ENCODE peak calls at places on chromosomes 3 and 15, in nine cellular contexts. I is GM12878, E is MM.1S, D is neural progenitor cell, V is DND-41, B is astrocyte, Y is K562, N is HCT116, Q is PC-3. K is an unnamed sample.
A peak's percentile ranks its signal among the peaks of the same experiment; 100 is the strongest.

GRCh38 chr15:49875392-49875791 is 243.6 kb downstream of the ATP8B4 start:
- DNase-seq in I (no peak), E (no peak), D (no peak), V (no peak), B (no peak), Y (no peak), N (no peak), Q (peak; percentile 37), K (no peak)

GRCh38 chr3:129460155-129460554 is 20.1 kb downstream of the IFT122 start:
- DNase-seq in I (no peak), E (no peak), D (no peak), V (no peak), B (no peak), Y (no peak), N (no peak), Q (no peak), K (no peak)

GRCh38 chr15:76866716-76867321 is 38.3 kb downstream of the SCAPER start:
- DNase-seq in I (no peak), E (peak; percentile 30), D (peak; percentile 37), V (peak; percentile 12), B (peak; percentile 18), Y (peak; percentile 9), N (peak; percentile 16), Q (peak; percentile 61), K (no peak)

GRCh38 chr15:61839541-61839940 is 220.7 kb downstream of the VPS13C start:
- DNase-seq in I (no peak), E (peak; percentile 60), D (no peak), V (no peak), B (peak; percentile 58), Y (no peak), N (no peak), Q (no peak), K (no peak)

GRCh38 chr15:26623071-26623470 is 149.8 kb downstream of the GABRB3 start:
- DNase-seq in I (no peak), E (no peak), D (no peak), V (no peak), B (no peak), Y (no peak), N (no peak), Q (no peak), K (no peak)

GRCh38 chr3:2823016-2823415 is 287.2 kb downstream of the IL5RA start:
- DNase-seq in I (no peak), E (no peak), D (no peak), V (no peak), B (peak; percentile 26), Y (no peak), N (no peak), Q (peak; percentile 2), K (no peak)

GRCh38 chr15:101288905-101289513 is 6.0 kb downstream of the SNRPA1 start:
- DNase-seq in I (no peak), E (peak; percentile 67), D (peak; percentile 74), V (no peak), B (no peak), Y (no peak), N (peak; percentile 42), Q (peak; percentile 68), K (no peak)

GRCh38 chr15:61275901-61276300 is 46.8 kb upstream of the RORA start:
- DNase-seq in I (no peak), E (no peak), D (no peak), V (no peak), B (no peak), Y (no peak), N (no peak), Q (no peak), K (no peak)

GRCh38 chr3:79369306-79369705 is 398.5 kb downstream of the ROBO1 start:
- DNase-seq in I (no peak), E (no peak), D (no peak), V (no peak), B (no peak), Y (no peak), N (no peak), Q (peak; percentile 30), K (no peak)

GRCh38 chr15:76208786-76209424 is 102.4 kb downstream of the ETFA start:
- DNase-seq in I (no peak), E (no peak), D (no peak), V (no peak), B (no peak), Y (no peak), N (no peak), Q (no peak), K (no peak)

GRCh38 chr3:43423142-43423541 is 136.8 kb downstream of the SNRK start:
- DNase-seq in I (no peak), E (no peak), D (no peak), V (no peak), B (peak; percentile 64), Y (no peak), N (no peak), Q (peak; percentile 71), K (no peak)

GRCh38 chr3:45644467-45645201 is 44.6 kb upstream of the SACM1L start:
- DNase-seq in I (no peak), E (no peak), D (no peak), V (no peak), B (peak; percentile 90), Y (no peak), N (no peak), Q (peak; percentile 91), K (no peak)

GRCh38 chr15:80996247-80996646 is 4.5 kb upstream of the TLNRD1 start:
- DNase-seq in I (no peak), E (peak; percentile 44), D (peak; percentile 34), V (no peak), B (no peak), Y (peak; percentile 29), N (no peak), Q (peak; percentile 23), K (no peak)

GRCh38 chr15:75138016-75138999 is 63.4 kb upstream of the C15orf39 start:
- DNase-seq in I (no peak), E (no peak), D (no peak), V (no peak), B (no peak), Y (no peak), N (no peak), Q (no peak), K (no peak)

GRCh38 chr3:125602752-125603649 is 7.7 kb upstream of the OSBPL11 start:
- DNase-seq in I (no peak), E (no peak), D (peak; percentile 33), V (no peak), B (peak; percentile 83), Y (no peak), N (peak; percentile 6), Q (peak; percentile 19), K (peak; percentile 49)

GRCh38 chr3:138593488-138594149 is 441 bp downstream of the CEP70 start:
- DNase-seq in I (no peak), E (peak; percentile 27), D (no peak), V (no peak), B (no peak), Y (no peak), N (no peak), Q (peak; percentile 27), K (no peak)

GRCh38 chr3:138594150-138594934 is at the start of gene CEP70:
- DNase-seq in I (peak; percentile 78), E (peak; percentile 97), D (peak; percentile 97), V (peak; percentile 91), B (peak; percentile 85), Y (peak; percentile 92), N (peak; percentile 90), Q (peak; percentile 93), K (peak; percentile 59)

GRCh38 chr3:138591392-138591791 is 2.7 kb downstream of the CEP70 start:
- DNase-seq in I (no peak), E (no peak), D (no peak), V (no peak), B (no peak), Y (no peak), N (no peak), Q (no peak), K (no peak)

GRCh38 chr3:138598534-138598933 is 4.5 kb upstream of the CEP70 start:
- DNase-seq in I (no peak), E (no peak), D (no peak), V (no peak), B (no peak), Y (no peak), N (no peak), Q (no peak), K (no peak)

DNA sequence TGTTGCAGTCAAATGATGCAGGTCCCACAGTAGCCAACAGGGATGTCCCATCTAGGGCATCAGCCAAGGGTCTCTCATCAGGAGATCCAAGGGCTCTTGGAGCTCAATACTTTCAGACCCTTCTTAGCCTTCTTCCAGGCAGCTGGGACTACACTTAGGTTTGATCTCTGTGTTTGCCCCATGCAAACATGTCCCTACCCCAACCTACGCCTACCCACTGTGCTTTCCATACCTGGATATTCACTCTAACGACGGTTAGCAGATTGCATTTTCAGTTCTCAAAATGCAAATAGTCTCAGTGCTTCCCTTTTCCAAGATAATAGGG is 837 bp upstream of the CEP70 start:
- DNase-seq in I (no peak), E (no peak), D (no peak), V (no peak), B (no peak), Y (no peak), N (no peak), Q (no peak), K (no peak)
- H3K9ac ChIP-seq in I (no peak overlapping the region), E (peak overlapping the region; percentile 75), D (no peak overlapping the region), V (peak overlapping the region; percentile 65), B (peak overlapping the region; percentile 90), Y (no peak overlapping the region), N (peak overlapping the region; percentile 81), Q (no peak overlapping the region), K (no peak overlapping the region)

DNA sequence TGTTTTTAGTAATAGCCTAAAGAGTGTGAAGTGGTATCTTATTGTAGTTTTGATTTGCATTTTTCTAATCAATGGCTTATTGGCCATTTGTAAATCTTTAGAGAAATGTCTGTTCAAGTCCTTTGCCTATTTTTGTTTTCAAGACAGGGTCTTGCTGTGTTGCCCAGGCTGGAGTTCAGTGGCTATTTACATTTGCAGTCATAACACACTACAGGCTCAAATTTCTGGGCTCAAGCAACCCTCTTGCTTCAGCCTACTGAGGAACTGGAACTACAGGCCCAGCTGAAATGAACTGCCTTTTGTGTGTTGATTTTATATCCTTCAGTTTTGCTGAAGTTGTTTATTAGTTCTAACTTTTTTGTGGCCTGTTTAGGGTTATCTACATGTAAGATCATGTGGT is 27.9 kb downstream of the BSN start:
- DNase-seq in I (no peak), E (no peak), D (no peak), V (no peak), B (no peak), Y (no peak), N (no peak), Q (no peak), K (no peak)
- TF ChIP-seq EZH2 in I (no peak), E (no peak), D (no peak), V (no peak), B (no peak), Y (no peak), N (no peak), Q (no peak), K (no peak)

GRCh38 chr3:119662604-119663377 is 2.4 kb upstream of the POPDC2 start:
- DNase-seq in I (no peak), E (no peak), D (no peak), V (no peak), B (no peak), Y (no peak), N (no peak), Q (peak; percentile 70), K (no peak)
- H3K9ac ChIP-seq in I (no peak overlapping the region), E (no peak overlapping the region), D (no peak overlapping the region), V (no peak overlapping the region), B (no peak overlapping the region), Y (no peak overlapping the region), N (no peak overlapping the region), Q (peak overlapping the region; percentile 38), K (no peak overlapping the region)

DNA sequence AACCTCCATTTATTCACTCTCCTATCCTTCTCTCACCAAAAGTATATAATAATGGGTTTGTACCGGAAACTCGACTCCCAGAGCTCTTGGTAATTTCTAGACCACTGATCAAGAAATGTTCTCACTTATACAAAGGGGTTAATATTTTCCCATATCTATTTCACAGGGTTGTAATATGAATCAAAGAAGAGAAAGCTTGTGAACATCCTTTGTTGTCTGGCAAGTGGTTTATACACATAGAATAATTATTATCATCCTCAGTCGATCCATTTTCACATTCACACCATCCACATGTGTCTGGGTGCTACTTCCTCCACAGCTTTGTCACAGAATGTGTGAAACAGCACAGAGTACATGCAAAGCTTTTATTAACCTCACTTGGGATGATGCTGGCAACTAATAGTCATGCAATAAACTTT is 29.9 kb upstream of the STT3B start:
- DNase-seq in I (no peak), E (no peak), D (no peak), V (no peak), B (no peak), Y (no peak), N (no peak), Q (no peak), K (no peak)
- TF ChIP-seq EZH2 in I (no peak), E (no peak), D (no peak), V (no peak), B (no peak), Y (no peak), N (no peak), Q (no peak), K (no peak)